ENCODE peak calls at places on chromosomes 6 and 20, in eight cellular contexts. R, K, Y, I, M, G, X and H are unnamed samples.

GRCh38 chr6:21935561-21936028 is 342.0 kb downstream of the SOX4 start:
- DNase-seq in R (peak; percentile 22), K (peak; percentile 26), Y (peak; percentile 67), I (peak; percentile 34), M (peak; percentile 10), G (no peak), X (peak; percentile 68), H (peak; percentile 17)

GRCh38 chr6:1363729-1364572 is 25.4 kb upstream of the FOXF2 start:
- DNase-seq in R (no peak), K (no peak), Y (no peak), I (peak; percentile 43), M (no peak), G (no peak), X (no peak), H (no peak)

GRCh38 chr6:36387440-36388303 is at the start of gene ETV7:
- DNase-seq in R (peak; percentile 39), K (peak; percentile 57), Y (peak; percentile 24), I (no peak), M (peak; percentile 39), G (peak; percentile 56), X (peak; percentile 52), H (peak; percentile 58)

GRCh38 chr20:24465168-24465567 is 4.3 kb upstream of the SYNDIG1 start:
- DNase-seq in R (no peak), K (no peak), Y (no peak), I (no peak), M (no peak), G (no peak), X (no peak), H (no peak)

GRCh38 chr6:7773322-7773721 is 47.4 kb downstream of the BMP6 start:
- DNase-seq in R (no peak), K (no peak), Y (no peak), I (no peak), M (no peak), G (no peak), X (no peak), H (no peak)

GRCh38 chr6:119350202-119351004 is 842 bp upstream of the MAN1A1 start:
- DNase-seq in R (no peak), K (peak; percentile 59), Y (peak; percentile 41), I (no peak), M (no peak), G (peak; percentile 63), X (peak; percentile 72), H (peak; percentile 60)

GRCh38 chr20:51036226-51036625 is 13.3 kb upstream of the KCNG1 start:
- DNase-seq in R (no peak), K (no peak), Y (no peak), I (no peak), M (no peak), G (no peak), X (no peak), H (no peak)

GRCh38 chr6:134523903-134524302 is 206.0 kb upstream of the SGK1 start:
- DNase-seq in R (no peak), K (no peak), Y (no peak), I (no peak), M (no peak), G (no peak), X (no peak), H (no peak)

GRCh38 chr6:34543421-34543820 is 12.7 kb downstream of the SPDEF start:
- DNase-seq in R (no peak), K (no peak), Y (no peak), I (no peak), M (no peak), G (no peak), X (no peak), H (no peak)

GRCh38 chr6:17877196-17877889 is 110.1 kb downstream of the KIF13A start:
- DNase-seq in R (no peak), K (no peak), Y (no peak), I (no peak), M (no peak), G (no peak), X (no peak), H (no peak)

GRCh38 chr20:23061713-23062561 is 12.5 kb upstream of the THBD start:
- DNase-seq in R (no peak), K (no peak), Y (peak; percentile 67), I (no peak), M (no peak), G (no peak), X (no peak), H (no peak)

GRCh38 chr6:6270948-6271347 is 49.5 kb downstream of the F13A1 start:
- DNase-seq in R (no peak), K (no peak), Y (no peak), I (no peak), M (no peak), G (no peak), X (no peak), H (no peak)

GRCh38 chr6:111715321-111715720 is 109.6 kb upstream of the TRAF3IP2 start:
- DNase-seq in R (no peak), K (no peak), Y (no peak), I (no peak), M (no peak), G (no peak), X (no peak), H (no peak)

GRCh38 chr6:134436281-134436815 is 118.4 kb upstream of the SGK1 start:
- DNase-seq in R (peak; percentile 58), K (peak; percentile 57), Y (no peak), I (no peak), M (no peak), G (peak; percentile 26), X (peak; percentile 80), H (peak; percentile 54)

GRCh38 chr20:49448917-49449316 is 33.6 kb downstream of the KCNB1 start:
- DNase-seq in R (no peak), K (no peak), Y (peak; percentile 75), I (no peak), M (no peak), G (no peak), X (no peak), H (no peak)

GRCh38 chr6:33716379-33716778 is 4.9 kb upstream of the UQCC2 start:
- DNase-seq in R (no peak), K (no peak), Y (no peak), I (no peak), M (no peak), G (no peak), X (no peak), H (no peak)

GRCh38 chr6:87884203-87884602 is 163.4 kb upstream of the SPACA1 start:
- DNase-seq in R (no peak), K (no peak), Y (no peak), I (no peak), M (no peak), G (no peak), X (no peak), H (no peak)

GRCh38 chr6:138035070-138035469 is 72.1 kb downstream of the PERP start:
- DNase-seq in R (no peak), K (no peak), Y (no peak), I (no peak), M (no peak), G (no peak), X (no peak), H (no peak)

GRCh38 chr6:100412872-100413271 is 51.8 kb downstream of the SIM1 start:
- DNase-seq in R (no peak), K (no peak), Y (no peak), I (no peak), M (no peak), G (no peak), X (no peak), H (no peak)

GRCh38 chr20:63138855-63139341 is 77.0 kb downstream of the YTHDF1 start:
- DNase-seq in R (no peak), K (no peak), Y (no peak), I (no peak), M (no peak), G (no peak), X (no peak), H (no peak)

GRCh38 chr6:136992113-136992512 is 52.7 kb downstream of the IL20RA start:
- DNase-seq in R (no peak), K (no peak), Y (no peak), I (no peak), M (no peak), G (no peak), X (no peak), H (no peak)

GRCh38 chr6:95093154-95093553 is 484.2 kb upstream of the MANEA start:
- DNase-seq in R (no peak), K (no peak), Y (no peak), I (no peak), M (no peak), G (no peak), X (no peak), H (no peak)

GRCh38 chr6:36139431-36139830 is 9.1 kb downstream of the MAPK13 start:
- DNase-seq in R (no peak), K (no peak), Y (peak; percentile 53), I (peak; percentile 62), M (peak; percentile 43), G (no peak), X (no peak), H (no peak)

GRCh38 chr20:43838703-43839060 is 76.0 kb upstream of the TOX2 start:
- DNase-seq in R (no peak), K (no peak), Y (no peak), I (no peak), M (no peak), G (no peak), X (no peak), H (no peak)

GRCh38 chr20:21053002-21053762 is 53.0 kb downstream of the LINC00237 start:
- DNase-seq in R (no peak), K (no peak), Y (no peak), I (no peak), M (peak; percentile 17), G (no peak), X (no peak), H (no peak)
- TF ChIP-seq CTCF in R (no peak), K (no peak), Y (no peak), I (no peak), M (no peak), G (no peak), X (no peak), H (no peak)

DNA sequence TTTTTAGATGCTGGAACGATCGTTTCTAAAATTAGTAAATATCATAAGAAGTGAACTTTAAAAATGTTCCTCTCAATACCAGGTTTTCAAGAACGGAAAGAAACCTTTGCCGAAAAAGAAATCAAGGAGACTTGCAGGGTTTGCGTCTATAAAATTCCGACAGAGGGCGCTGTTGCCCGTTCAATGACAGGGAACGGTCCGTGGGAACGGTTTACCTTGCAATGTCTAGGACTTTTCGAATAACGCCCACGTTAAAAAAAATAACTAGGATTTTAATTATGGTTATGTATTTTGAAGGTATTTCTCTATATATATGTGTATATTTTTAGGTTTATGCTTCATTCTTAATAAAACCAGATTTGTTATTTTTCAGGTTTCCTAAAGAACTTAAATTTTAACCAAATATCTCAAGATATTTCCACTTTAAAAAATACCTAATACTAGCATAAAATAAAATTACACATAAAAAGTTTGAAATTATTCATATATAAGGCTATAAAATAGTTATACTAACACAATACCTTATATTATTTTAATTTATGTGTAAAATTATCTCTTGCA is 2.5 kb upstream of the TFAP2B start:
- DNase-seq in R (peak; percentile 78), K (peak; percentile 77), Y (peak; percentile 88), I (peak; percentile 82), M (peak; percentile 84), G (peak; percentile 35), X (peak; percentile 76), H (peak; percentile 82)
- TF ChIP-seq CTCF in R (peak; percentile 84), K (peak; percentile 77), Y (peak; percentile 87), I (peak; percentile 95), M (peak; percentile 80), G (peak; percentile 71), X (peak; percentile 67), H (peak; percentile 51)

GRCh38 chr6:16759646-16760535 is 1.4 kb downstream of the ATXN1 start:
- DNase-seq in R (peak; percentile 92), K (peak; percentile 74), Y (peak; percentile 90), I (peak; percentile 83), M (peak; percentile 83), G (peak; percentile 82), X (peak; percentile 87), H (peak; percentile 81)
- TF ChIP-seq CTCF in R (no peak), K (peak; percentile 17), Y (no peak), I (no peak), M (no peak), G (peak; percentile 1), X (peak; percentile 3), H (peak; percentile 3)

GRCh38 chr20:5430670-5431069 is 113.9 kb upstream of the PROKR2 start:
- DNase-seq in R (no peak), K (no peak), Y (no peak), I (no peak), M (no peak), G (no peak), X (no peak), H (no peak)
- TF ChIP-seq CTCF in R (no peak), K (no peak), Y (no peak), I (no peak), M (no peak), G (no peak), X (no peak), H (no peak)